ENCODE peak calls at places on chromosomes 7 and 10, in six cellular contexts. Q is fibroblast of pulmonary artery; T is AG04449; J is memory B cell; L is glutamatergic neuron; S is stimulated activated CD8-positive, alpha-beta memory T cell treated with anti-CD3 and anti-CD28 coated beads, Interleukin-4, amount 100 ng/mL, for 24 hours. W is an unnamed sample.

GRCh38 chr7:8184241-8184640 is 77.7 kb downstream of the ICA1 start:
- DNase-seq in Q (no peak), T (no peak), J (no peak), L (no peak), S (no peak), W (no peak)

GRCh38 chr10:63883861-63884260 is 362.7 kb downstream of the REEP3 start:
- DNase-seq in Q (no peak), T (no peak), J (no peak), L (no peak), S (no peak), W (no peak)

GRCh38 chr7:10724449-10724848 is 249.2 kb upstream of the PHF14 start:
- DNase-seq in Q (no peak), T (no peak), J (no peak), L (no peak), S (no peak), W (no peak)

GRCh38 chr10:71998840-71999194 is 34.6 kb downstream of the CHST3 start:
- DNase-seq in Q (peak), T (peak), J (no peak), L (no peak), S (no peak), W (peak)

GRCh38 chr7:48035301-48035966 is at the start of gene C7orf57:
- DNase-seq in Q (peak), T (peak), J (peak), L (peak), S (peak), W (peak)

GRCh38 chr10:60282771-60283353 is 106.8 kb downstream of the ANK3 start:
- DNase-seq in Q (peak), T (peak), J (no peak), L (no peak), S (no peak), W (peak)

GRCh38 chr10:90602815-90603600 is 254.8 kb downstream of the HTR7 start:
- DNase-seq in Q (peak), T (no peak), J (no peak), L (no peak), S (no peak), W (peak)

GRCh38 chr7:8597565-8597964 is 164.2 kb downstream of the NXPH1 start:
- DNase-seq in Q (no peak), T (no peak), J (no peak), L (no peak), S (no peak), W (no peak)

GRCh38 chr10:21030096-21030495 is 133.0 kb upstream of the NEBL start:
- DNase-seq in Q (peak), T (no peak), J (no peak), L (no peak), S (no peak), W (peak)

GRCh38 chr10:43026039-43026973 is 50.6 kb upstream of the RET start:
- DNase-seq in Q (no peak), T (no peak), J (no peak), L (peak), S (no peak), W (peak)

GRCh38 chr10:117253908-117254307 is 13.0 kb downstream of the SLC18A2 start:
- DNase-seq in Q (no peak), T (no peak), J (no peak), L (no peak), S (no peak), W (no peak)

W was measured in RWPE1.